ENCODE peak calls at places on chromosomes 3 and 15, in four cellular contexts. H, A, D and E are unnamed samples.

GRCh38 chr3:10968390-10968789 is 24.2 kb upstream of the SLC6A1 start:
- DNase-seq in H (no peak), A (no peak), D (no peak), E (no peak)

GRCh38 chr3:72924055-72924454 is 36.2 kb downstream of the GXYLT2 start:
- DNase-seq in H (no peak), D (no peak), A (no peak), E (no peak)

GRCh38 chr3:160343132-160343531 is 55.9 kb downstream of the IFT80 start:
- DNase-seq in D (no peak), H (peak; percentile 39), A (no peak), E (no peak)

GRCh38 chr3:144295619-144296018 is 324.0 kb downstream of the DIPK2A start:
- DNase-seq in D (no peak), A (no peak), H (no peak), E (no peak)

GRCh38 chr15:41494922-41495735 is 1.5 kb downstream of the ITPKA start:
- DNase-seq in D (no peak), H (no peak), A (no peak), E (peak; percentile 73)

GRCh38 chr3:101812895-101813294 is 33.9 kb downstream of the NXPE3 start:
- DNase-seq in A (no peak), H (no peak), D (no peak), E (no peak)

GRCh38 chr3:186123012-186123411 is 14.1 kb upstream of the ETV5 start:
- DNase-seq in D (no peak), H (no peak), A (no peak), E (no peak)

GRCh38 chr3:46714728-46715506 is 2.8 kb downstream of the PRSS50 start:
- DNase-seq in D (no peak), A (no peak), H (no peak), E (peak; percentile 39)

GRCh38 chr15:97909291-97909891 is 51.1 kb upstream of the ARRDC4 start:
- DNase-seq in D (peak; percentile 12), H (peak; percentile 65), A (no peak), E (peak; percentile 74)

GRCh38 chr3:197155039-197155438 is 125.4 kb upstream of the MELTF start:
- DNase-seq in H (no peak), A (no peak), D (no peak), E (no peak)

GRCh38 chr3:102741105-102741504 is 306.3 kb downstream of the ZPLD1 start:
- DNase-seq in H (no peak), D (no peak), A (no peak), E (no peak)

GRCh38 chr3:100317928-100318327 is 16.6 kb upstream of the NIT2 start:
- DNase-seq in D (no peak), A (no peak), H (no peak), E (no peak)

GRCh38 chr3:110414851-110415250 is 656.8 kb upstream of the NECTIN3 start:
- DNase-seq in H (peak; percentile 90), D (no peak), A (peak; percentile 66), E (no peak)

GRCh38 chr3:98343647-98344507 is 9.8 kb upstream of the OR5K4 start:
- DNase-seq in D (no peak), H (peak; percentile 48), A (no peak), E (no peak)
- TF ChIP-seq CTCF in D (no peak), H (peak; percentile 59), A (peak; percentile 82), E (peak; percentile 75)

DNA sequence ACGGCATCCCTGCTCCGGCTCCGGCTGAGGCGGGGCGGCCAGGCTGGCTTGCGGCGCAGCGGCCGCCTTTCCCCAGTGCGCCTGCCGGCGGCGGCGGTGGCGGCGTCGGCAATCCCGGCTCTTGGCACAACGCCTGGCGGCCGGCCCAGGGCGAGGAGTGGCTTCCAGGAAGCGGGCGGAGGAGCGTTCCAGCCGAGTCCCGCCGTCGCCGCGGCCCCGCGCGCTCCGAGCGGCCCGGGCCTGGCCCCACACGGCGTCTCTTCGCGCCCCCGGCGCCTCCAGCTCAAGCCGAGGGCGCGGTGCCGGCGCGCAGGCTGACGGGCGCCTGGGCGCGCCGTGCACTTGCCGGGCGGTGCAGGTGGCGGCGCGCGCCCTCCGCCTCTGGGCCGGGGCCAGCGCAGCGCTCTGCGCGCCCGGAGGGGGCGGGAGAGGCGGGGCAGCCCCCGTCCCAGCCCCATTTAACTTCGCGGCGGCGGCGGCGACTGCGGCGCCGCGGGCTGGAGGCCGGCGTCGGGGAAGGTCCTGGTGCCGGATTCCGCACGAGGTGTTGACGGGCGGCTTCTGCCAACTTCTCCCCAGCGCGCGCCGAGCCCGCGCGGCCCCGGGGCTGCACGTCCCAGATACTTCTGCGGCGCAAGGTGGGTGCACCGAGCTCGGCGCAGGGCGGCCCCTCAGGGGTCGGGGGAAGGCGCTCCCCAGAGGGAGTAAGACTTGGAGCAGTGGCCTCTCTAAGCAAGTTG is at the start of gene ADAMTSL3:
- DNase-seq in A (no peak), H (peak; percentile 44), D (peak; percentile 63), E (no peak)
- TF ChIP-seq CTCF in A (no peak), H (no peak), D (no peak), E (no peak)

GRCh38 chr15:60791216-60791615 is 312.3 kb upstream of the ICE2 start:
- DNase-seq in A (no peak), H (no peak), D (no peak), E (no peak)

GRCh38 chr15:60784855-60785254 is 305.9 kb upstream of the ICE2 start:
- DNase-seq in A (no peak), D (no peak), H (no peak), E (no peak)

GRCh38 chr15:60788514-60789091 is 309.7 kb upstream of the ICE2 start:
- DNase-seq in H (no peak), A (no peak), D (no peak), E (no peak)

GRCh38 chr15:60790641-60791040 is 311.7 kb upstream of the ICE2 start:
- DNase-seq in D (no peak), A (no peak), H (no peak), E (no peak)

DNA sequence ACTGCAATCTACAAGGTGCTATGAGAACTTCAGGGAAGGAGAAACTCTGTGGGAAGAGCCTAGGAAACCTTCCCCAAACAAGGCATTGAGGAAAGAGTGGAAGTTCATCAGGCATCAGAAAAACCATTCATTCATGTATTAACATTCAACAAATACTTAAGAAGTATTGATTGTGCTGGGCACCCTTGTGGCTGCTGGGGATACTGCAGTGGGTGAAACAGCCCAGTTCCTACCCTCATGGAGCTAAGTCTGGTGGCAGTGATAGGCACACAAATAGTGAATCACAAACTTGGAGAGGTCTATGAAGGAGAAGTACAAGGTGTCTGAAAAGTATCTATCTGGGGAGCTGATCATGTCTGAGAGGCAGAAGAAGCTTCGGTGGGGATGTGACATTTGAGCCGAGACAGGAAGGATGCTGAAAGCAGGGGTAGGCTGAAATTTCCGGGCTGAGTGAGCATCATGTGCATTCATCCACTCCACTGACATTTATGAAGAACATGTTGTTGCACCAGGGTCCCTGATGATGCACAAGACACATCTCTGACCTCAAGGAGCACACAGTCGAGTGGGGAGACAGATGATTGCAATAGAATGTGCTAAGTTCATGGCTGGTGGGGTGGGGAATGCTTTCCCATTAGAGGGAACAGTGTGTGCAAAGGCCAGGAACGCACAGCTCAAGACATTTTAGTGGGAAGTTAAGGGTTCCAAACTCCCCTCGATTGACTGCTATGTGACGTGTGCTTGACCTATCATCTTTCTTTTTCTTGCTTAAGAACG is 309.0 kb upstream of the ICE2 start:
- DNase-seq in D (no peak), A (no peak), H (peak; percentile 23), E (no peak)
- TF ChIP-seq CTCF in D (no peak), A (peak; percentile 53), H (peak; percentile 65), E (peak; percentile 61)

DNA sequence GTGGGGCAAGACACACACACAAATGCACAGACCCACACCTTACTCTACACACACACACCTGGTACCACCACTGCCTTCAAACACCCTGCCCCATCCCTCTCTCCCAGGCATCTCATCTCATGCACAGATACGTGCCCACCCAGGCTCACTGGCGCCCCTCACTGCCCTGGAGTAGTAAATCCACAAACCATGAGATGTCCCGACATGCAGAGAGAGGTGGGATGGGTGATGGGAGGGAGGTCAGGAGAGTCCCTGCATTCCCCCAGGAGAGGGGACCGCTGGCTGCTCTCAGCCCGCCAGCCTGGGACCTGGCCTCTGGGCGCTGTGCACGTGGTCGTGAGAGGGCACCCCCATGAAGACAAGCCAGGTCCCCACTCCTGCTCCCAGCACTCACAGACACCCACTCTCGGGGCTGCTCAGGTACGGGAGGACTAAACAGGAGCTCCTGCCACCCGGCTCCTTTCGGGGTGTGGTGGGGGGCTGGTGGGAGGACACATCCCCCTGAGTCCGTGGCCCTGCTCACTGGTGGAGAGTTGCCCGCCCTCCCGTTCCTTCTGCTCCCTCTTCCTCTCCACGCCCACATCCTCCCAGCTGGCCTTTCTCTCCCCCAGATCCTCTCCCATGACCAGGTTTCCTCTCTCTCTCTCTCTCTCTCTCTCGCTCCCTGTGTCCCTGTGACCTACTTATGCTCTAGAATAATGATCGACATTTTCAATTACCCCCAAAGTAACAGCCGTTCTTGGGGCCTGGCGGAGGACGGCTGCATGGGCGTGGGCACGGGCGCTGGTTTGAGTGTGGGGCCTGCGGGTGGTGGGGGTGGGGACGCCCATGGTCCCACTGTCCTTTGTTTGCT is 18.8 kb upstream of the CSPG4 start:
- DNase-seq in H (peak; percentile 53), A (no peak), D (peak; percentile 73), E (no peak)
- TF ChIP-seq CTCF in H (no peak), A (peak; percentile 6), D (no peak), E (no peak)

GRCh38 chr3:22729212-22729611 is 473.9 kb upstream of the UBE2E2 start:
- DNase-seq in A (no peak), D (no peak), H (no peak), E (no peak)

GRCh38 chr3:22730701-22731100 is 472.4 kb upstream of the UBE2E2 start:
- DNase-seq in A (no peak), D (no peak), H (no peak), E (no peak)

GRCh38 chr3:22728406-22728805 is 474.7 kb upstream of the UBE2E2 start:
- DNase-seq in H (no peak), D (no peak), A (no peak), E (no peak)

GRCh38 chr3:22731901-22732300 is 471.2 kb upstream of the UBE2E2 start:
- DNase-seq in D (no peak), H (no peak), A (no peak), E (no peak)

GRCh38 chr3:22729981-22730380 is 473.1 kb upstream of the UBE2E2 start:
- DNase-seq in D (no peak), A (no peak), H (peak; percentile 18), E (no peak)
- TF ChIP-seq CTCF in D (no peak), A (peak; percentile 67), H (no peak), E (peak; percentile 64)

GRCh38 chr3:107983247-107983646 is 107.6 kb downstream of the CD47 start:
- DNase-seq in A (no peak), D (no peak), H (no peak), E (no peak)
- TF ChIP-seq CTCF in A (peak; percentile 24), D (no peak), H (no peak), E (no peak)

GRCh38 chr15:29822100-29822684 is at the start of gene TJP1:
- DNase-seq in A (no peak), D (peak; percentile 78), H (peak; percentile 68), E (peak; percentile 88)
- TF ChIP-seq CTCF in A (no peak), D (no peak), H (no peak), E (no peak)